ENCODE peak calls at places on chromosome 9, in four cellular contexts. One of them, this sample, is unnamed.

GRCh38 chr9:78676623-78677022 is 379.7 kb downstream of the PSAT1 start:
- DNase-seq in head of caudate nucleus: no peak
- DNase-seq in caudate nucleus: no peak
- DNase-seq in iris pigment epithelial cell: peak; percentile 45
- DNase-seq in this sample: no peak

GRCh38 chr9:109426621-109427402 is 71.3 kb downstream of the PTPN3 start:
- DNase-seq in head of caudate nucleus: no peak
- DNase-seq in caudate nucleus: no peak
- DNase-seq in iris pigment epithelial cell: no peak
- DNase-seq in this sample: no peak

GRCh38 chr9:98375138-98375726 is 119.8 kb upstream of the TBC1D2 start:
- DNase-seq in head of caudate nucleus: no peak
- DNase-seq in caudate nucleus: no peak
- DNase-seq in iris pigment epithelial cell: peak; percentile 73
- DNase-seq in this sample: no peak

GRCh38 chr9:35829084-35829763 is at the start of gene TMEM8B:
- DNase-seq in head of caudate nucleus: peak; percentile 96
- DNase-seq in caudate nucleus: peak; percentile 77
- DNase-seq in iris pigment epithelial cell: peak; percentile 93
- DNase-seq in this sample: peak; percentile 98

GRCh38 chr9:20640331-20641187 is 18.3 kb upstream of the MLLT3 start:
- DNase-seq in head of caudate nucleus: peak; percentile 33
- DNase-seq in caudate nucleus: no peak
- DNase-seq in iris pigment epithelial cell: peak; percentile 44
- DNase-seq in this sample: no peak

GRCh38 chr9:114276908-114277821 is 45.7 kb upstream of the ORM1 start:
- DNase-seq in head of caudate nucleus: no peak
- DNase-seq in caudate nucleus: no peak
- DNase-seq in iris pigment epithelial cell: peak; percentile 98
- DNase-seq in this sample: peak; percentile 83

GRCh38 chr9:124122813-124123462 is 111.4 kb downstream of the LHX2 start:
- DNase-seq in head of caudate nucleus: no peak
- DNase-seq in caudate nucleus: no peak
- DNase-seq in iris pigment epithelial cell: peak; percentile 40
- DNase-seq in this sample: no peak

GRCh38 chr9:129437626-129438323 is 183.1 kb downstream of the C9orf50 start:
- DNase-seq in head of caudate nucleus: no peak
- DNase-seq in caudate nucleus: no peak
- DNase-seq in iris pigment epithelial cell: no peak
- DNase-seq in this sample: no peak

GRCh38 chr9:109251080-109251775 is 69.6 kb downstream of the EPB41L4B start:
- DNase-seq in head of caudate nucleus: no peak
- DNase-seq in caudate nucleus: no peak
- DNase-seq in iris pigment epithelial cell: peak; percentile 68
- DNase-seq in this sample: no peak

This sample was measured in mesenteric fat pad.